ENCODE peak calls at places on chromosomes 3 and 15, in ten cellular contexts. O is SHP77; L is left lung; G is Ammon's horn; H is Right ventricle myocardium superior; E is GM04504; S is stimulated activated CD4-positive, alpha-beta T cell treated with anti-CD3 and anti-CD28 coated beads, Interleukin-1b, Interleukin-23, amount 100 ng/mL, for 1 hour; Y is germinal center; U is activated CD4-positive, alpha-beta T cell treated with anti-CD3 and anti-CD28 coated beads, Interleukin-2, amount 50 U/mL, for 4 hours; A is GM18507. J is an unnamed sample.

GRCh38 chr3:52463420-52463819 is 8.0 kb downstream of the NISCH start:
- DNase-seq in A (no peak), S (no peak), H (no peak), L (peak; percentile 8), U (no peak), G (no peak), O (no peak), Y (no peak), E (no peak), J (no peak)

GRCh38 chr3:88573472-88573871 is 423.7 kb downstream of the C3orf38 start:
- DNase-seq in U (no peak), A (no peak), S (no peak), Y (no peak), E (no peak), H (no peak), G (no peak), O (no peak), L (no peak), J (no peak)

GRCh38 chr3:22115581-22115980 is 364.6 kb upstream of the ZNF385D start:
- DNase-seq in H (no peak), E (no peak), A (no peak), G (no peak), L (no peak), U (no peak), O (no peak), Y (no peak), S (no peak), J (peak; percentile 15)

GRCh38 chr3:150083653-150084037 is 113.0 kb upstream of the PFN2 start:
- DNase-seq in Y (no peak), L (no peak), H (no peak), E (no peak), U (no peak), O (no peak), A (no peak), G (peak; percentile 66), S (no peak), J (no peak)

GRCh38 chr3:104582092-104582491 is 784.6 kb upstream of the ALCAM start:
- DNase-seq in L (no peak), S (no peak), G (no peak), U (no peak), E (no peak), H (no peak), Y (no peak), O (no peak), A (no peak), J (no peak)

GRCh38 chr3:55147856-55148720 is 220.2 kb upstream of the LRTM1 start:
- DNase-seq in O (no peak), E (no peak), L (no peak), A (no peak), U (no peak), S (no peak), G (no peak), Y (no peak), H (no peak), J (no peak)

GRCh38 chr3:97970929-97971460 is 1.2 kb downstream of the RIOX2 start:
- DNase-seq in S (no peak), H (no peak), G (no peak), O (no peak), U (no peak), A (no peak), E (no peak), L (no peak), Y (peak; percentile 12), J (no peak)

GRCh38 chr3:163175970-163176369 is 1679.4 kb downstream of the OTOL1 start:
- DNase-seq in E (no peak), L (no peak), H (no peak), S (no peak), O (no peak), A (no peak), Y (no peak), G (no peak), U (no peak), J (no peak)

GRCh38 chr3:30421261-30421660 is 185.1 kb upstream of the TGFBR2 start:
- DNase-seq in H (no peak), G (no peak), O (no peak), U (no peak), L (no peak), Y (no peak), E (no peak), S (no peak), A (no peak), J (peak; percentile 67)

GRCh38 chr15:75425966-75426500 is 25.5 kb downstream of the SIN3A start:
- DNase-seq in E (no peak), L (no peak), A (no peak), U (no peak), S (no peak), H (no peak), Y (no peak), O (no peak), G (no peak), J (no peak)

GRCh38 chr15:37995461-37996347 is 61.3 kb downstream of the TMCO5A start:
- DNase-seq in G (peak; percentile 88), S (no peak), Y (peak; percentile 41), L (no peak), U (no peak), O (peak; percentile 15), A (peak; percentile 7), E (peak; percentile 44), H (no peak), J (peak; percentile 60)

GRCh38 chr3:154217663-154218062 is 96.5 kb downstream of the ARHGEF26 start:
- DNase-seq in U (no peak), G (no peak), H (no peak), E (no peak), S (no peak), Y (no peak), L (no peak), O (no peak), A (no peak), J (no peak)

GRCh38 chr15:98689431-98689861 is 41.1 kb downstream of the IGF1R start:
- DNase-seq in E (no peak), L (no peak), Y (no peak), S (no peak), U (no peak), O (no peak), H (no peak), A (no peak), G (no peak), J (no peak)

GRCh38 chr15:39583586-39584265 is 2.8 kb downstream of the THBS1 start:
- DNase-seq in H (no peak), A (no peak), L (no peak), S (no peak), Y (no peak), O (no peak), G (no peak), U (peak; percentile 12), E (peak; percentile 67), J (no peak)

GRCh38 chr3:40437893-40438292 is 19.2 kb upstream of the RPL14 start:
- DNase-seq in S (no peak), U (no peak), A (no peak), H (no peak), G (no peak), E (no peak), O (no peak), Y (no peak), L (no peak), J (no peak)

GRCh38 chr3:182633206-182633605 is 160.1 kb upstream of the ATP11B start:
- DNase-seq in Y (no peak), U (no peak), A (no peak), E (no peak), S (no peak), G (no peak), O (no peak), H (no peak), L (no peak), J (no peak)

GRCh38 chr3:66989860-66990696 is 8.0 kb upstream of the KBTBD8 start:
- DNase-seq in A (no peak), G (no peak), H (no peak), L (no peak), S (no peak), E (no peak), Y (peak; percentile 42), O (peak; percentile 2), U (no peak), J (no peak)

GRCh38 chr3:150848864-150849263 is 56.4 kb downstream of the MINDY4B start:
- DNase-seq in O (no peak), E (no peak), Y (no peak), H (no peak), L (no peak), S (no peak), G (no peak), A (no peak), U (no peak), J (no peak)

GRCh38 chr15:39704684-39705083 is 78.0 kb downstream of the FSIP1 start:
- DNase-seq in S (no peak), L (no peak), A (no peak), E (no peak), H (no peak), G (peak; percentile 4), U (no peak), Y (no peak), O (no peak), J (peak; percentile 62)

GRCh38 chr3:75737831-75738493 is 47.4 kb downstream of the ZNF717 start:
- DNase-seq in A (no peak), E (peak; percentile 1), Y (no peak), S (no peak), H (no peak), U (no peak), L (no peak), O (no peak), G (no peak), J (no peak)

J was measured in skeletal muscle cell.